ENCODE peak calls at places on chromosomes 12 and 14, in six cellular contexts. E, J, D, V, Y and R are unnamed samples.

GRCh38 chr12:112806721-112807120 is 15.2 kb downstream of the RPH3A start:
- DNase-seq in E (no peak), J (no peak), D (no peak), V (no peak), Y (no peak), R (no peak)

GRCh38 chr12:8664228-8664963 is 1.8 kb upstream of the MFAP5 start:
- DNase-seq in E (no peak), J (no peak), D (no peak), V (no peak), Y (no peak), R (no peak)

GRCh38 chr12:110373025-110373876 is 30.3 kb downstream of the ANAPC7 start:
- DNase-seq in E (no peak), J (no peak), D (no peak), V (no peak), Y (no peak), R (no peak)

GRCh38 chr14:99896371-99896770 is 103.2 kb downstream of the EML1 start:
- DNase-seq in E (no peak), J (no peak), D (no peak), V (no peak), Y (no peak), R (no peak)

GRCh38 chr12:116687888-116688287 is 50.0 kb downstream of the SPRING1 start:
- DNase-seq in E (peak), J (peak), D (peak), V (peak), Y (peak), R (no peak)

GRCh38 chr12:10661338-10661737 is 12.5 kb downstream of the STYK1 start:
- DNase-seq in E (no peak), J (no peak), D (no peak), V (no peak), Y (no peak), R (no peak)

GRCh38 chr12:113724703-113725556 is 241.2 kb downstream of the RBM19 start:
- DNase-seq in E (no peak), J (peak), D (no peak), V (peak), Y (no peak), R (no peak)

GRCh38 chr14:101972126-101972785 is 7.9 kb downstream of the DYNC1H1 start:
- DNase-seq in E (peak), J (peak), D (peak), V (peak), Y (no peak), R (peak)

GRCh38 chr12:94289551-94290312 is 141.4 kb downstream of the PLXNC1 start:
- DNase-seq in E (no peak), J (no peak), D (no peak), V (no peak), Y (no peak), R (no peak)

GRCh38 chr12:88684610-88685009 is 104.3 kb upstream of the KITLG start:
- DNase-seq in E (no peak), J (no peak), D (no peak), V (no peak), Y (no peak), R (no peak)

GRCh38 chr12:85405781-85406522 is 125.9 kb downstream of the ALX1 start:
- DNase-seq in E (no peak), J (no peak), D (no peak), V (no peak), Y (no peak), R (no peak)

GRCh38 chr12:30828686-30829085 is 73.9 kb upstream of the CAPRIN2 start:
- DNase-seq in E (no peak), J (no peak), D (no peak), V (no peak), Y (no peak), R (no peak)
- TF ChIP-seq JUND in E (no peak), J (no peak), D (no peak), V (no peak), Y (no peak), R (no peak)

GRCh38 chr14:65170318-65170717 is 68.0 kb upstream of the MAX start:
- DNase-seq in E (no peak), J (no peak), D (no peak), V (peak), Y (no peak), R (no peak)

GRCh38 chr14:65169351-65169750 is 67.0 kb upstream of the MAX start:
- DNase-seq in E (no peak), J (no peak), D (no peak), V (no peak), Y (no peak), R (no peak)

GRCh38 chr14:65168840-65169239 is 66.5 kb upstream of the MAX start:
- DNase-seq in E (no peak), J (no peak), D (peak), V (no peak), Y (no peak), R (no peak)

GRCh38 chr14:65173973-65174693 is 71.8 kb upstream of the MAX start:
- DNase-seq in E (no peak), J (no peak), D (no peak), V (no peak), Y (peak), R (no peak)

GRCh38 chr14:65170768-65171251 is 68.5 kb upstream of the MAX start:
- DNase-seq in E (no peak), J (no peak), D (no peak), V (peak), Y (no peak), R (no peak)
- TF ChIP-seq JUND in E (no peak), J (no peak), D (no peak), V (no peak), Y (no peak), R (no peak)

GRCh38 chr12:57622293-57623245 is 10.4 kb downstream of the B4GALNT1 start:
- DNase-seq in E (no peak), J (peak), D (no peak), V (no peak), Y (no peak), R (no peak)

GRCh38 chr12:57620936-57621496 is 9.8 kb downstream of the ARHGEF25 start:
- DNase-seq in E (no peak), J (no peak), D (no peak), V (peak), Y (no peak), R (no peak)

GRCh38 chr12:57623385-57623784 is 9.6 kb downstream of the B4GALNT1 start:
- DNase-seq in E (no peak), J (no peak), D (no peak), V (no peak), Y (no peak), R (no peak)

GRCh38 chr12:57620245-57620935 is 9.2 kb downstream of the ARHGEF25 start:
- DNase-seq in E (no peak), J (no peak), D (no peak), V (no peak), Y (no peak), R (no peak)

GRCh38 chr12:57621497-57622292 is 10.5 kb downstream of the ARHGEF25 start:
- DNase-seq in E (no peak), J (peak), D (peak), V (peak), Y (no peak), R (peak)
- TF ChIP-seq JUND in E (no peak), J (peak), D (no peak), V (no peak), Y (no peak), R (no peak)

GRCh38 chr14:70706177-70706576 is 64.5 kb downstream of the TTC9 start:
- DNase-seq in E (peak), J (no peak), D (no peak), V (no peak), Y (no peak), R (no peak)
- TF ChIP-seq JUND in E (no peak), J (no peak), D (no peak), V (no peak), Y (no peak), R (no peak)

DNA sequence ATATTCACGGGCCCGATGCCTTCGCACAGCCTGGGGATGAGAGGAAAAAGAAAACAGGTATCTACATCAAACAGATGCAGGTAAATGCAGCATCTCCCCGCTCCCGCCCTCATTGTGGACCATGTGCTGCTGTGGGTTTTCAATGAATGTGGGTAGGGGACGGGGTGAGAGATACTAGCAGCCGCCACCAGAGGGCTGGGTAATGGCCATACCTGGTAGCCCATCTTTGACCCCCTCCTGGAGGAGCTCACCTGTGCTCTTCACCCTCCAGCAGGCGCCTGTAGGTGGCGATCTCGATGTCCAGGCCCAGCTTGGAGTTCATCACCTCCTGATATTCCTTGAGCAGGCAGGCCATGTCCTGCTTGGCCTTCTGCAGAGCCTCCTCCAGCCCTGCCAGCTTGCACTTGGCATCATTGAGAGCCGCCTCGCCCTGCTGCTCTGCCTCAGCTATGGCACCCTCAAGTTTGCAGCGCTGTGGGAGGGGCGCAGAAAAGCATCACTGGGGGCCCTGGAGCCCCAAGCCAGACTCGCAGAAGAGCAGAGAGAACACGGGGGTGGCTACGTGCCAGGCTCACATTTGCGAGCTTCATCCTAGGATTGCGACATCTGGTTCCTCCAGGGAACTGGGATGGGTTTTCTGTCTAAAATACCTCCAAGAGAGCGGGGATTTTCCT is 10.2 kb downstream of the KRT82 start:
- DNase-seq in E (peak), J (peak), D (peak), V (no peak), Y (peak), R (no peak)
- TF ChIP-seq JUND in E (no peak), J (no peak), D (no peak), V (no peak), Y (peak), R (no peak)

GRCh38 chr14:22852940-22853767 is 16.8 kb downstream of the MMP14 start:
- DNase-seq in E (peak), J (peak), D (peak), V (peak), Y (no peak), R (no peak)

GRCh38 chr14:22849212-22849819 is 12.9 kb downstream of the MMP14 start:
- DNase-seq in E (no peak), J (no peak), D (no peak), V (peak), Y (no peak), R (no peak)

GRCh38 chr14:22848391-22849164 is 12.2 kb downstream of the MMP14 start:
- DNase-seq in E (no peak), J (no peak), D (no peak), V (peak), Y (no peak), R (no peak)

GRCh38 chr14:22852599-22852939 is 16.2 kb downstream of the MMP14 start:
- DNase-seq in E (no peak), J (no peak), D (no peak), V (no peak), Y (no peak), R (no peak)

GRCh38 chr14:22850944-22851790 is 14.8 kb downstream of the MMP14 start:
- DNase-seq in E (no peak), J (no peak), D (no peak), V (no peak), Y (no peak), R (no peak)
- TF ChIP-seq JUND in E (no peak), J (no peak), D (no peak), V (no peak), Y (no peak), R (no peak)

GRCh38 chr14:50667491-50668007 is 557 bp downstream of the SAV1 start:
- DNase-seq in E (no peak), J (no peak), D (no peak), V (peak), Y (no peak), R (peak)
- TF ChIP-seq JUND in E (no peak), J (no peak), D (no peak), V (no peak), Y (no peak), R (no peak)